ENCODE peak calls at places on chromosomes 1 and 21, in six cellular contexts. One of them, this sample, is unnamed.

GRCh38 chr21:37459575-37459974 is 93.0 kb downstream of the DYRK1A start:
- DNase-seq in ecto neural progenitor cell: no peak
- DNase-seq in GM03348: peak
- DNase-seq in T1000: no peak
- DNase-seq in T-helper 1 cell: no peak
- DNase-seq in posterior vena cava: no peak
- DNase-seq in this sample: no peak

GRCh38 chr21:45538381-45539045 is 3.7 kb downstream of the SLC19A1 start:
- DNase-seq in ecto neural progenitor cell: peak
- DNase-seq in T-helper 1 cell: no peak
- DNase-seq in GM03348: no peak
- DNase-seq in posterior vena cava: peak
- DNase-seq in T1000: no peak
- DNase-seq in this sample: no peak

GRCh38 chr1:8394456-8395321 is 76.8 kb downstream of the SLC45A1 start:
- DNase-seq in T-helper 1 cell: no peak
- DNase-seq in T1000: no peak
- DNase-seq in ecto neural progenitor cell: no peak
- DNase-seq in posterior vena cava: no peak
- DNase-seq in GM03348: peak
- DNase-seq in this sample: no peak

GRCh38 chr1:69791311-69791710 is 223.6 kb downstream of the LRRC7 start:
- DNase-seq in T-helper 1 cell: no peak
- DNase-seq in ecto neural progenitor cell: no peak
- DNase-seq in GM03348: no peak
- DNase-seq in T1000: no peak
- DNase-seq in posterior vena cava: no peak
- DNase-seq in this sample: no peak

GRCh38 chr1:230626274-230626673 is 16.0 kb upstream of the COG2 start:
- DNase-seq in T1000: no peak
- DNase-seq in ecto neural progenitor cell: no peak
- DNase-seq in posterior vena cava: no peak
- DNase-seq in GM03348: no peak
- DNase-seq in T-helper 1 cell: no peak
- DNase-seq in this sample: no peak

GRCh38 chr21:26445440-26445839 is 127.6 kb downstream of the CYYR1 start:
- DNase-seq in T-helper 1 cell: no peak
- DNase-seq in posterior vena cava: no peak
- DNase-seq in ecto neural progenitor cell: no peak
- DNase-seq in GM03348: peak
- DNase-seq in T1000: no peak
- DNase-seq in this sample: no peak

GRCh38 chr1:51444096-51444495 is 75.0 kb downstream of the EPS15 start:
- DNase-seq in GM03348: no peak
- DNase-seq in posterior vena cava: no peak
- DNase-seq in T1000: no peak
- DNase-seq in ecto neural progenitor cell: no peak
- DNase-seq in T-helper 1 cell: no peak
- DNase-seq in this sample: no peak

GRCh38 chr1:53219711-53220110 is 723 bp downstream of the CZIB start:
- DNase-seq in T1000: no peak
- DNase-seq in ecto neural progenitor cell: no peak
- DNase-seq in posterior vena cava: no peak
- DNase-seq in T-helper 1 cell: no peak
- DNase-seq in GM03348: no peak
- DNase-seq in this sample: no peak